ENCODE peak calls at places on chromosomes 12 and 14, in four cellular contexts. F is H1, A is A549, E is ovary. M is an unnamed sample. For H3K4me1, the result is how much of the 10 kb centered on the place peaks cover.

GRCh38 chr14:103189481-103190470 is 66.5 kb downstream of the TNFAIP2 start:
- DNase-seq in F (no peak), A (no peak), E (no peak), M (no peak)

GRCh38 chr12:121190523-121191031 is 19.4 kb upstream of the P2RX4 start:
- DNase-seq in F (no peak), A (no peak), E (no peak), M (no peak)

GRCh38 chr12:109264943-109265650 is 44.0 kb downstream of the FOXN4 start:
- DNase-seq in F (no peak), A (no peak), E (no peak), M (no peak)

GRCh38 chr14:65238456-65238855 is 136.1 kb upstream of the MAX start:
- DNase-seq in F (no peak), A (no peak), E (no peak), M (no peak)

GRCh38 chr12:5258498-5258897 is 173.4 kb upstream of the NTF3 start:
- DNase-seq in F (no peak), A (no peak), E (no peak), M (peak)

GRCh38 chr12:114238808-114239207 is 167.1 kb downstream of the TBX5 start:
- DNase-seq in F (no peak), A (no peak), E (no peak), M (no peak)

GRCh38 chr12:116426391-116427136 is 132.6 kb upstream of the MAP1LC3B2 start:
- DNase-seq in F (peak), A (peak), E (peak), M (peak)

GRCh38 chr14:20623798-20624197 is 17.7 kb downstream of the OR6S1 start:
- DNase-seq in F (no peak), A (no peak), E (no peak), M (no peak)

GRCh38 chr14:65352964-65353530 is 59.5 kb upstream of the FUT8 start:
- DNase-seq in F (no peak), A (peak), E (no peak), M (no peak)

GRCh38 chr12:27782481-27782880 is 2.4 kb upstream of the MANSC4 start:
- DNase-seq in F (no peak), A (no peak), E (no peak), M (no peak)

GRCh38 chr14:90194706-90195105 is 61.6 kb upstream of the PSMC1 start:
- DNase-seq in F (no peak), A (no peak), E (no peak), M (no peak)

GRCh38 chr12:46269429-46270241 is 792 bp upstream of the SLC38A1 start:
- DNase-seq in F (no peak), A (peak), E (peak), M (no peak)

GRCh38 chr12:131415781-131416180 is 295.1 kb upstream of the SFSWAP start:
- DNase-seq in F (no peak), A (peak), E (no peak), M (no peak)

GRCh38 chr14:22598099-22598895 is at the start of gene ABHD4:
- DNase-seq in F (no peak), A (peak), E (peak), M (peak)

GRCh38 chr12:116123511-116124258 is 153.8 kb downstream of the MED13L start:
- DNase-seq in F (no peak), A (no peak), E (no peak), M (no peak)

GRCh38 chr14:89221109-89221508 is 195.9 kb downstream of the FOXN3 start:
- DNase-seq in F (no peak), A (no peak), E (no peak), M (no peak)

GRCh38 chr12:128190614-128191013 is 76.4 kb upstream of the TMEM132C start:
- DNase-seq in F (peak), A (no peak), E (no peak), M (no peak)

GRCh38 chr12:28086521-28086920 is 103.7 kb upstream of the CCDC91 start:
- DNase-seq in F (no peak), A (no peak), E (no peak), M (no peak)

GRCh38 chr14:34781242-34781641 is 66.8 kb upstream of the CFL2 start:
- DNase-seq in F (no peak), A (no peak), E (no peak), M (no peak)

GRCh38 chr12:40225337-40225983 is 663 bp downstream of the LRRK2 start:
- DNase-seq in F (no peak), A (no peak), E (no peak), M (no peak)

GRCh38 chr14:80316426-80316825 is 105.1 kb upstream of the DIO2 start:
- DNase-seq in F (no peak), A (no peak), E (no peak), M (no peak)

GRCh38 chr12:124754949-124755800 is 108.5 kb downstream of the SCARB1 start:
- DNase-seq in F (peak), A (no peak), E (peak), M (peak)

GRCh38 chr12:90910958-90911357 is 44.0 kb downstream of the CCER1 start:
- DNase-seq in F (no peak), A (no peak), E (no peak), M (no peak)

GRCh38 chr14:91114079-91115065 is 499 bp downstream of the DGLUCY start:
- DNase-seq in F (peak), A (peak), E (peak), M (peak)

GRCh38 chr14:35506927-35507326 is 27.0 kb upstream of the INSM2 start:
- DNase-seq in F (no peak), A (no peak), E (no peak), M (no peak)

DNA sequence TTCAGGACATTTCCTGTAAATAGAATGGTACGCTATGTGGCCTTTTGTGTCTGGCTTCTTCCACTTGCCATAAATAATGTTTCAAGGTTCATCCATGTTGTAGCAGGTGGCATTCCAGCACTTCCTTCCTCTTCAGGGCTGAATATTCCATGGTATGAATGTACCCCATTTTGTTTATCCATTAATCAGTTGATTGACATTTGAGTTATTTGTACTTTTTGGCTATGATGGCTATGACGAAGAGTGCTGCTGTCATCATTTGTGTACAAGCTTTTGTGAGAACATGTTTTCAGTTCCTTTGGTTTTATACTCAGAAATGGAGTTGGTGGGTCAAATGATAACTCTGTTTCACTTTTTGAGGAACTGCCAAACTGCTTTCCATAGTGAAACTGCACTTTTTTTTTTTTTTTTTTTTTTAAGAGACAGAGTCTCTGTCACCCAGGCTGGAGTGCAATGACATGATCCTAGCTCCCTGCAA is 6.5 kb upstream of the CDK2AP1 start:
- DNase-seq in F (no peak), A (no peak), E (no peak), M (peak)
- TF ChIP-seq EP300 in F (no peak), A (no peak), E (no peak), M (no peak)

DNA sequence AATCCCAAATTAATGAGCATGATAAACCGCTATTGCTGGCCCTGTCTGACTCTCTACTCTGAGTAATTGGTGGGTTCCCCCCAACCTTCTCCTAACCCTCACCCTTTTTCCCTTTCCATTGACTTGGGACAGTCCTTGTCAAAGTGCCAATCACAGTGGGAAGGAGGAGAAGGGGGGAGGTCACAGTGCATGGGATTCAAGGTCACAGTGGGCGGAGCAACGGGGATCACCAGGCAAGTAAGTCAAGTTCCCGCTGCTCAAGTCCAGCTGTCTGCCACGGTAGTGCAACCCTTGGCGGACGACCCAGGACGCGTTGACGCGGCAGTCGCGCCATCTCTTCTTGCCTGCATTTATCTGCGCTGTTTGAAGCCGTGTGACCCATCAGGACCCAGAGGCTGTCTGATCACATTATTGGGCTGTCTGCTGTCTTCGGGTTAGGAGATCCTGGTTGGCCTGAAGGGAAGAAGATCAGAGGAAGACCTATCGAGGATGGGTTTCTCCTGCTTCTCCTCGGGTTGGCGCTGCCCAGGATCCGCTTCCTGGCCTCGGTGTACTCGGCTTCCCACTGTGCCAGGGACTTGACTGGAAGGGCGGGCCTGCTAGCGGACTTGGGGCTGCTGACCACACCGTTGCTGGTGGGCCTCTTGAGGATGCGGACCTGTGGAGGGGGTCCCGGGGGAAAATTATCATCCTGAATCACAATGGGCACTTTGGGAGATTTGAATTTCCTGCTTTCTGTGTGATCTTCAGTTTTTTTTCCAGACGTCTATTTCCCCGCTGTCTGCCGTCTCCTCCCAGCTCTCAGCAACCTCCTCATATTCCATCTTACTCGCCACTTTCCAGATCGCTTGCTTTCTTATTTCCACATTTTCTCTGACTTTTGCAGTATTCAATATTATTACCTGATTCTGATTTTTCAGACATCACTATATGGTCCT is 3.1 kb upstream of the MDM2 start:
- DNase-seq in F (no peak), A (no peak), E (no peak), M (no peak)
- H3K27ac ChIP-seq in F (no peak), A (no peak), E (no peak), M (no peak)

DNA sequence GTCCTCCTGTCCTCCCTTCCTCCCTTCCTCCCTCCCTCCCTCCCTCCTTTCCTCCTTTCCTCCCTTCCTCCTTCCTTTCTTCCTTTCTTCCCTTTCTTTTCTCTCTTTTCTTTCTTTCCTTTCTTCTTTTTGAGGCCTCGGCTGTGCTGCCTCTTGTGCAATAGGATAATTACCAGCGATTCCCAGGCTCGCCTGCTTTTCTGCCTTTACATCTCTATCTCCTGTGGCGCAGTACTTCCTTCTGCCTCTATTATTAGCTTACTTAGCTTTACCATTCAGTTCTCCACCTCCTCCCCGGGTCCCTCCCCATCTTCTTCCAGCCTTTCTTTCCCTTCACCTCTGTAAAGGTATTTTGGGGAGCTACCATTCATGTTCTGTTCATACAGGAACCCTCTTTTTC is 19.9 kb downstream of the ETV6 start:
- DNase-seq in F (no peak), A (no peak), E (no peak), M (no peak)
- H3K4me1 ChIP-seq in F (under half), A (under half), E (under half), M (half or more)

DNA sequence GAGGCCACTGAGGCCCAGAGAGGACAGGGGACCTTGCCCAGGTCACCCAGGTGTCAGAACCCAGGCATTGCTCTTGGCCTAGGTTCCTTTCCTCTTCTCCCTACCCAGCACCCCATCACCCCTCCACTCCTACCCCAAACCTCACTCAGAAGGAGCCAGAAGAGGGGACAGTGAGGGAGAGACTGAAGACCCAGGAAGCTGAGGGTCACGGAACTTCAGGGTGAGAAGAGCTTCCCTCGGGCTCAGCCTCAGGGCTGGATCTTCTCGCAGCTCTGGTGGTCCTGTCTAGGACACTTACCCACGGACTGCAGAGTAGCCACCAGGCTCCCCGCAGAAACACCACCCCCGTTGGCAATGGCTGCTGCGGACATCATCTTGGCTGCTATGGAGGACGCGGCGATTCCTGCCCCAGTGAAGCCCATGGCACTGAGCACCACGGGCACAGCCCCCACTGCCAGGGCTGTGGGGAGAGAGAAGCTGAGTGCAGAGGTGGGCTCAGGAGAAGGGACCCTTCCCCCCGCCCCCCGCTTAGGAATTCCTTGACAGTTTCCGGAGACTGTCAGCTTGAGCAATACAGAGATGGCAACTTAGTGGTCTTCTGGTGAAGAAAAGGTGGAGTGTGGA is 1.1 kb downstream of the IFI27L2 start:
- DNase-seq in F (no peak), A (no peak), E (no peak), M (no peak)
- TF ChIP-seq EP300 in F (no peak), A (no peak), E (no peak), M (no peak)

DNA sequence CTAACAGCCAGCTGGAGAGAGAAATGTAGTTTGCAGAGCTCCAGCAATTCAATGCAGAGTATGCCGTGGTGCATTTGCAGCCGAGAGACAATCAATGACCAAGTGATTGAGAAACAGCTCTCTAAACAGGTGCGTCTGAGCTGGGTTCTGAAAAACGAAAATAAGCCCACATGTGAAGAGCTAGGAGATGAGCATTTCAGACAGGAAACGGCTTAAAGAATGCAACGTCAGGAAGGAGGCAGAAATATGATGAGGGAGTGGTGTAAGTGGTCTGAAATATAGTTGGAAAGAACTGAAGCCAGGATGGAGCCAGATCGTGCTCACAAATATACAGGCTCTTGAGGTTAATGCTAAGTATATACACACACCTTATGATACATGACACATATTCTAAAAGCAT is 2.5 kb upstream of the GARIN2 start:
- DNase-seq in F (no peak), A (no peak), E (no peak), M (no peak)
- H3K27ac ChIP-seq in F (no peak), A (peak), E (no peak), M (no peak)

DNA sequence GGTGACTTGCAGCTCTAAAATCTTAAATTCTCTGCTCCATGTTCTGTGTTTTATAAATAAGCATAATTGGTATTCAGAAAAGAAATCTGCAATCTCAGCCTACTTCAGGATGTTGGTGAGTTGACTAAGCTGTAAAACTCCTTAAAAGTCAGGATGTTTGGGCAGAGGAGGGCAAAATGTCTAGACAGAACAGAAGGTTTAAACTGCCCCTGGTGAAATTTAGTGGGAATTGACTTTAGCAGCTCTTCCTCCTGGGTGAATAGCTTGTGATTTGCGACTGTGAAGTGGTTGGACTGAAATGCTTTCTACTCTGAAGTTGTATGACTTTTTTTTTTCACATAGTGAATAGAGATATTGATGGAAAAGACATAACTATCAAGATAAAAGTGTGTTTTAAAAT is 85.8 kb downstream of the CAND1 start:
- DNase-seq in F (no peak), A (no peak), E (no peak), M (no peak)
- H3K4me1 ChIP-seq in F (under half), A (under half), E (under half), M (under half)

GRCh38 chr14:50978888-50979287 is 34.6 kb upstream of the PYGL start:
- DNase-seq in F (no peak), A (no peak), E (no peak), M (no peak)

GRCh38 chr14:50977863-50978520 is 33.7 kb upstream of the PYGL start:
- DNase-seq in F (no peak), A (no peak), E (no peak), M (no peak)

GRCh38 chr14:50978521-50978871 is 34.2 kb upstream of the PYGL start:
- DNase-seq in F (no peak), A (no peak), E (no peak), M (no peak)

GRCh38 chr14:50984061-50984710 is 39.9 kb upstream of the PYGL start:
- DNase-seq in F (no peak), A (no peak), E (no peak), M (no peak)

DNA sequence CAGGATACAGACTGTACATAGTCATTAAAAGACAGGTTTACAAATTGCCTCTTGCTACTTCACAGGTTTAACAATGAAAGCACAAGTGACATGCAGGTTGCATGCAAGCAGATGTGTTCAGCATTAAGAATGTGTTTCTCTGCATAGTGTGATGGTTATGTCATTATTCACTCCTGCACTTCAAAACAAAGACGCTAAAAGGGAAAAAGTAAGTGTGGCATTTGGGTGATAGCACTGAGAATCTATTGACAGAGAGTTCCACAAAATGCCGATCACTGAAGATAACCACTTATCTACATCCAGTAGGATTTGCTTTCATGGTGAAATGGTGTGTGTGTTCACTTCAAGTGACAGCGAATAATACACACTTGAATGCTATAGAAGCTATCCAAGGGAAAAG is 36.2 kb upstream of the PYGL start:
- DNase-seq in F (no peak), A (no peak), E (no peak), M (no peak)
- TF ChIP-seq EP300 in F (no peak), A (no peak), E (no peak), M (no peak)